ENCODE peak calls at places on chromosomes 11 and 22, in four cellular contexts. W, T, F and V are unnamed samples.

GRCh38 chr11:66864172-66864901 is 7.5 kb downstream of the LRFN4 start:
- DNase-seq in W (no peak), T (no peak), F (peak), V (no peak)

GRCh38 chr22:44246615-44247326 is 66.0 kb downstream of the SHISAL1 start:
- DNase-seq in W (no peak), T (no peak), F (no peak), V (no peak)

GRCh38 chr11:79018371-79018849 is 422.4 kb downstream of the TENM4 start:
- DNase-seq in W (no peak), T (peak), F (no peak), V (no peak)

GRCh38 chr11:6618117-6619020 is 853 bp downstream of the TPP1 start:
- DNase-seq in W (peak), T (peak), F (peak), V (no peak)

GRCh38 chr11:33868646-33869461 is 23.0 kb downstream of the LMO2 start:
- DNase-seq in W (no peak), T (no peak), F (peak), V (peak)

GRCh38 chr11:119626197-119626909 is 102.6 kb downstream of the NECTIN1 start:
- DNase-seq in W (no peak), T (no peak), F (no peak), V (peak)

GRCh38 chr11:74754507-74755255 is 6.0 kb downstream of the RNF169 start:
- DNase-seq in W (no peak), T (peak), F (no peak), V (no peak)

GRCh38 chr11:2700415-2701211 is 819 bp upstream of the KCNQ1OT1 start:
- DNase-seq in W (peak), T (peak), F (peak), V (peak)

GRCh38 chr11:44823920-44824704 is 97.3 kb downstream of the TSPAN18 start:
- DNase-seq in W (no peak), T (no peak), F (peak), V (peak)

GRCh38 chr22:47107431-47107830 is 345.0 kb downstream of the TBC1D22A start:
- DNase-seq in W (no peak), T (peak), F (no peak), V (no peak)

GRCh38 chr11:96033054-96033453 is 109.1 kb upstream of the MTMR2 start:
- DNase-seq in W (no peak), T (no peak), F (no peak), V (no peak)

GRCh38 chr11:118929496-118930151 is 3.9 kb upstream of the BCL9L start:
- DNase-seq in W (peak), T (no peak), F (peak), V (peak)

GRCh38 chr22:35150163-35151107 is 84.5 kb downstream of the ISX start:
- DNase-seq in W (peak), T (no peak), F (peak), V (peak)

GRCh38 chr11:73944085-73944484 is 6.7 kb upstream of the DNAJB13 start:
- DNase-seq in W (no peak), T (no peak), F (no peak), V (no peak)

GRCh38 chr11:31764766-31765165 is 46.4 kb downstream of the PAX6 start:
- DNase-seq in W (no peak), T (no peak), F (no peak), V (no peak)

GRCh38 chr11:33177676-33178336 is 16.5 kb upstream of the CSTF3 start:
- DNase-seq in W (no peak), T (no peak), F (no peak), V (peak)

GRCh38 chr11:132318421-132319157 is 948.2 kb downstream of the NTM start:
- DNase-seq in W (no peak), T (no peak), F (no peak), V (no peak)

GRCh38 chr11:100562102-100562501 is 125.0 kb upstream of the ARHGAP42 start:
- DNase-seq in W (no peak), T (no peak), F (no peak), V (no peak)

GRCh38 chr11:115201121-115201792 is 303.0 kb downstream of the CADM1 start:
- DNase-seq in W (peak), T (no peak), F (no peak), V (no peak)

GRCh38 chr11:70505331-70505731 is 107.0 kb downstream of the CTTN start:
- DNase-seq in W (no peak), T (no peak), F (no peak), V (no peak)

GRCh38 chr22:22380098-22381030 is 128.2 kb downstream of the ZNF280B start:
- DNase-seq in W (no peak), T (no peak), F (peak), V (peak)

GRCh38 chr11:112499153-112499907 is 238.7 kb upstream of the PLET1 start:
- DNase-seq in W (no peak), T (no peak), F (peak), V (peak)

GRCh38 chr11:28566643-28567042 is 458.5 kb downstream of the METTL15 start:
- DNase-seq in W (no peak), T (peak), F (peak), V (peak)

GRCh38 chr11:113182288-113182687 is 132.1 kb upstream of the TTC12 start:
- DNase-seq in W (no peak), T (no peak), F (peak), V (no peak)

GRCh38 chr11:123046473-123047264 is 15.3 kb downstream of the HSPA8 start:
- DNase-seq in W (no peak), T (no peak), F (no peak), V (no peak)

GRCh38 chr11:103406357-103406756 is 297.1 kb downstream of the DYNC2H1 start:
- DNase-seq in W (no peak), T (no peak), F (no peak), V (no peak)

GRCh38 chr22:46002757-46003270 is 25.9 kb upstream of the WNT7B start:
- DNase-seq in W (no peak), T (peak), F (no peak), V (no peak)

GRCh38 chr11:27089746-27090145 is 49.1 kb downstream of the BBOX1 start:
- DNase-seq in W (no peak), T (no peak), F (no peak), V (no peak)

GRCh38 chr11:12163181-12163841 is 52.9 kb downstream of the MICAL2 start:
- DNase-seq in W (no peak), T (peak), F (no peak), V (no peak)

GRCh38 chr22:22912722-22913253 is 25.2 kb downstream of the IGLL5 start:
- DNase-seq in W (no peak), T (no peak), F (no peak), V (no peak)

GRCh38 chr11:19418221-19418620 is 177.5 kb upstream of the E2F8 start:
- DNase-seq in W (no peak), T (no peak), F (no peak), V (no peak)

GRCh38 chr22:50030315-50031188 is 18.0 kb upstream of the IL17REL start:
- DNase-seq in W (peak), T (peak), F (peak), V (peak)

GRCh38 chr11:127806486-127806885 is 780.9 kb downstream of the ETS1 start:
- DNase-seq in W (no peak), T (no peak), F (no peak), V (no peak)

GRCh38 chr11:68335693-68336092 is 23.3 kb downstream of the LRP5 start:
- DNase-seq in W (no peak), T (no peak), F (no peak), V (no peak)